ENCODE peak calls at places on chromosomes 13 and 19, in seven cellular contexts. Z is trophoblast cell; Y is NT2/D1; C is epithelial cell of esophagus; G is CD8-positive, alpha-beta memory T cell; O is fibroblast of villous mesenchyme; X is testis. N is an unnamed sample.

GRCh38 chr13:112545866-112546265 is 42.1 kb downstream of the TUBGCP3 start:
- DNase-seq in C (peak), G (no peak), Y (no peak), O (peak), Z (no peak), X (no peak), N (no peak)

GRCh38 chr13:98293103-98293502 is 116.0 kb upstream of the RNF113B start:
- DNase-seq in O (no peak), G (no peak), Y (no peak), Z (peak), C (no peak), X (no peak), N (no peak)

GRCh38 chr19:5718032-5718578 is 1.8 kb downstream of the LONP1 start:
- DNase-seq in Y (no peak), Z (no peak), C (peak), O (peak), G (no peak), X (no peak), N (no peak)

GRCh38 chr13:102550507-102550906 is 46.3 kb upstream of the TPP2 start:
- DNase-seq in Z (no peak), C (no peak), O (no peak), Y (no peak), X (no peak), G (no peak), N (no peak)

GRCh38 chr13:46640843-46641242 is 87.9 kb downstream of the LRCH1 start:
- DNase-seq in Z (no peak), X (no peak), G (no peak), C (peak), O (peak), Y (no peak), N (no peak)

GRCh38 chr13:27403252-27403678 is 21.2 kb upstream of the GTF3A start:
- DNase-seq in C (peak), Z (peak), O (peak), X (no peak), Y (no peak), G (no peak), N (no peak)

GRCh38 chr13:84121456-84121855 is 239.2 kb upstream of the SLITRK1 start:
- DNase-seq in G (no peak), O (no peak), Y (no peak), X (no peak), C (peak), Z (no peak), N (no peak)

GRCh38 chr13:50589139-50589538 is 254.4 kb downstream of the DLEU7 start:
- DNase-seq in O (peak), Y (no peak), X (no peak), Z (no peak), C (peak), G (no peak), N (peak)

GRCh38 chr19:33040994-33041827 is 23.5 kb downstream of the RHPN2 start:
- DNase-seq in Y (no peak), G (no peak), O (peak), Z (no peak), C (peak), X (no peak), N (no peak)

GRCh38 chr13:99650410-99650809 is 149.1 kb downstream of the TM9SF2 start:
- DNase-seq in X (no peak), C (no peak), O (no peak), Z (no peak), G (no peak), Y (no peak), N (no peak)

GRCh38 chr19:42512743-42513304 is 15.5 kb downstream of the CEACAM1 start:
- DNase-seq in G (no peak), Y (no peak), O (no peak), X (no peak), C (no peak), Z (no peak), N (no peak)

GRCh38 chr13:36082396-36082795 is 48.8 kb downstream of the DCLK1 start:
- DNase-seq in X (no peak), Y (peak), C (no peak), Z (no peak), O (no peak), G (no peak), N (no peak)

GRCh38 chr13:27573265-27573664 is 47.1 kb downstream of the LNX2 start:
- DNase-seq in X (no peak), O (peak), C (peak), Y (no peak), Z (peak), G (no peak), N (no peak)

GRCh38 chr13:39317284-39317683 is 279.0 kb downstream of the NHLRC3 start:
- DNase-seq in Z (no peak), G (no peak), C (peak), O (peak), Y (no peak), X (peak), N (no peak)

GRCh38 chr13:98171806-98172569 is 5.1 kb downstream of the RNF113B start:
- DNase-seq in X (peak), Y (no peak), G (no peak), O (peak), Z (no peak), C (no peak), N (no peak)

GRCh38 chr19:51570962-51571575 is at the start of gene ZNF175:
- DNase-seq in Z (peak), G (peak), Y (peak), X (peak), O (peak), C (peak), N (peak)

GRCh38 chr19:54484451-54484850 is 11.4 kb upstream of the CDC42EP5 start:
- DNase-seq in C (no peak), Z (peak), G (no peak), O (no peak), X (no peak), Y (no peak), N (no peak)

GRCh38 chr13:113561417-113562084 is 23.0 kb upstream of the TFDP1 start:
- DNase-seq in Z (no peak), X (peak), C (no peak), O (no peak), Y (no peak), G (no peak), N (no peak)

GRCh38 chr19:3480383-3481091 is at the start of gene SMIM24:
- DNase-seq in G (no peak), Y (no peak), Z (no peak), C (no peak), X (no peak), O (no peak), N (no peak)
- H3K4me3 ChIP-seq in G (no peak), Y (no peak), Z (no peak), C (no peak), X (no peak), O (no peak), N (peak)

GRCh38 chr19:47598407-47599349 is 10.3 kb upstream of the BICRA start:
- DNase-seq in O (peak), Y (peak), G (no peak), Z (peak), X (peak), C (peak), N (no peak)
- H3K4me3 ChIP-seq in O (peak), Y (peak), G (no peak), Z (peak), X (peak), C (peak), N (no peak)

GRCh38 chr13:109158383-109158782 is 529.0 kb downstream of the MYO16 start:
- DNase-seq in C (peak), Y (no peak), G (no peak), Z (peak), O (no peak), X (no peak), N (no peak)

GRCh38 chr13:109157275-109157674 is 527.9 kb downstream of the MYO16 start:
- DNase-seq in G (no peak), Y (no peak), X (no peak), C (peak), O (no peak), Z (peak), N (no peak)

GRCh38 chr13:109154546-109154945 is 525.1 kb downstream of the MYO16 start:
- DNase-seq in C (peak), O (peak), Z (peak), X (no peak), Y (no peak), G (no peak), N (no peak)

GRCh38 chr13:109155301-109155761 is 525.9 kb downstream of the MYO16 start:
- DNase-seq in X (no peak), C (peak), G (no peak), O (peak), Y (no peak), Z (peak), N (no peak)

GRCh38 chr13:109156181-109156935 is 526.9 kb downstream of the MYO16 start:
- DNase-seq in X (no peak), O (peak), Y (no peak), G (no peak), Z (peak), C (peak), N (no peak)
- H3K4me3 ChIP-seq in X (no peak), O (no peak), Y (no peak), G (no peak), Z (no peak), C (peak), N (no peak)

GRCh38 chr19:16364231-16364865 is 39.7 kb downstream of the KLF2 start:
- DNase-seq in O (no peak), G (no peak), X (no peak), C (no peak), Y (no peak), Z (no peak), N (no peak)

GRCh38 chr19:16365300-16365996 is 40.8 kb downstream of the KLF2 start:
- DNase-seq in G (no peak), X (no peak), Y (no peak), O (no peak), C (no peak), Z (no peak), N (no peak)

GRCh38 chr19:16367269-16367683 is 42.6 kb downstream of the KLF2 start:
- DNase-seq in G (peak), O (no peak), Y (no peak), C (no peak), X (no peak), Z (no peak), N (peak)

GRCh38 chr19:16366433-16367268 is 42.0 kb downstream of the KLF2 start:
- DNase-seq in C (no peak), X (peak), G (no peak), Y (no peak), O (peak), Z (peak), N (peak)

GRCh38 chr19:16366056-16366432 is 41.4 kb downstream of the KLF2 start:
- DNase-seq in Y (no peak), O (no peak), X (no peak), G (no peak), Z (no peak), C (no peak), N (no peak)
- H3K4me3 ChIP-seq in Y (no peak), O (no peak), X (no peak), G (peak), Z (no peak), C (no peak), N (peak)

DNA sequence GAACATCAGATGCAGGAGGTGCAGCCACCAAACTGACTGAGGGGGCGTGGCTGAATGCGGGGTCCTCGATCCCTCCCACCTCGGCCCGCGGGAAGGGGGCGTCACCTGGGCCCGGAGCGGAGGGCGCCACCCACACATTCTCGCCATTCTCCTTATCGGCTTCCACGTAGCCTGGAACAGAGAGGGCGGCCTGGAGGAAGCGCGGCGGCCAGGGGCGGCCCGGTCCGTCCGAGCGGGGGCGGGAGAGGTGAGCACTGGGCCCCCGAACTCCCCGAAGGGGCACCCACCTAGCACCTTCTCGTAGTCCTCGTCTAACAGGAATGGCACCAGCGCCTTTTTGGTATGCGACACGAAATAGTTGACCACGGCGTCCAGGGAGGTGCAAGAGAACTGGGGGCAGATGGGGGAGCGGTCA is 11.8 kb downstream of the STAP2 start:
- DNase-seq in X (no peak), O (no peak), Y (peak), C (no peak), Z (no peak), G (peak), N (no peak)
- H3K4me3 ChIP-seq in X (no peak), O (peak), Y (peak), C (no peak), Z (peak), G (peak), N (no peak)

GRCh38 chr19:7355871-7356270 is 7.1 kb downstream of the ARHGEF18 start:
- DNase-seq in Z (no peak), C (no peak), G (no peak), X (no peak), O (no peak), Y (no peak), N (no peak)
- H3K4me3 ChIP-seq in Z (no peak), C (no peak), G (no peak), X (no peak), O (no peak), Y (no peak), N (no peak)

GRCh38 chr19:29040951-29041350 is 172.0 kb downstream of the UQCRFS1 start:
- DNase-seq in Z (no peak), O (no peak), Y (peak), X (no peak), C (no peak), G (no peak), N (no peak)
- H3K4me3 ChIP-seq in Z (no peak), O (no peak), Y (no peak), X (no peak), C (no peak), G (no peak), N (no peak)

N was measured in Jurkat, Clone E6-1.